ENCODE peak calls at places on chromosomes 16 and 17, in six cellular contexts. O, D, I, X, G and J are unnamed samples. For H3K36me3, the result is how much of the 10 kb centered on the place peaks cover.

GRCh38 chr17:15485045-15485444 is 17.6 kb upstream of the CDRT4 start:
- DNase-seq in O (no peak), D (no peak), I (no peak), X (no peak), G (no peak), J (no peak)

GRCh38 chr16:1667271-1667670 is 10.8 kb upstream of the JPT2 start:
- DNase-seq in O (no peak), D (no peak), I (no peak), X (no peak), G (no peak), J (no peak)

GRCh38 chr16:85583491-85584181 is 29.5 kb upstream of the GSE1 start:
- DNase-seq in O (no peak), D (no peak), I (peak), X (no peak), G (no peak), J (no peak)

GRCh38 chr16:5025171-5025632 is 8.5 kb downstream of the NAGPA start:
- DNase-seq in O (no peak), D (no peak), I (no peak), X (peak), G (no peak), J (peak)

GRCh38 chr16:50399411-50399810 is 30.6 kb upstream of the BRD7 start:
- DNase-seq in O (no peak), D (no peak), I (no peak), X (no peak), G (no peak), J (no peak)

GRCh38 chr17:160336-160735 is 21.1 kb downstream of the DOC2B start:
- DNase-seq in O (no peak), D (no peak), I (no peak), X (no peak), G (no peak), J (no peak)

GRCh38 chr16:25264599-25264998 is 7.0 kb upstream of the ZKSCAN2 start:
- DNase-seq in O (no peak), D (no peak), I (peak), X (no peak), G (peak), J (no peak)

GRCh38 chr17:68868708-68869107 is 86.5 kb downstream of the ABCA8 start:
- DNase-seq in O (no peak), D (no peak), I (peak), X (no peak), G (no peak), J (no peak)

GRCh38 chr16:29821663-29822115 is 1.4 kb downstream of the MVP start:
- DNase-seq in O (no peak), D (no peak), I (peak), X (no peak), G (no peak), J (no peak)

GRCh38 chr17:6231886-6232767 is 161.9 kb downstream of the WSCD1 start:
- DNase-seq in O (no peak), D (no peak), I (peak), X (no peak), G (no peak), J (no peak)

GRCh38 chr17:42679001-42679491 is 2.3 kb upstream of the PLEKHH3 start:
- DNase-seq in O (peak), D (no peak), I (peak), X (peak), G (peak), J (peak)

GRCh38 chr16:19410435-19411153 is 7.1 kb upstream of the TMC5 start:
- DNase-seq in O (no peak), D (no peak), I (no peak), X (no peak), G (no peak), J (no peak)

GRCh38 chr16:22291860-22292692 is 5.1 kb upstream of the POLR3E start:
- DNase-seq in O (no peak), D (no peak), I (no peak), X (no peak), G (no peak), J (no peak)

GRCh38 chr16:65285128-65286120 is 163.6 kb upstream of the CDH11 start:
- DNase-seq in O (no peak), D (no peak), I (peak), X (no peak), G (no peak), J (peak)

GRCh38 chr17:44084131-44084538 is 13.6 kb downstream of the G6PC3 start:
- DNase-seq in O (no peak), D (no peak), I (no peak), X (peak), G (peak), J (no peak)

GRCh38 chr17:62398891-62399290 is 18.5 kb downstream of the EFCAB3 start:
- DNase-seq in O (no peak), D (no peak), I (no peak), X (no peak), G (no peak), J (no peak)

DNA sequence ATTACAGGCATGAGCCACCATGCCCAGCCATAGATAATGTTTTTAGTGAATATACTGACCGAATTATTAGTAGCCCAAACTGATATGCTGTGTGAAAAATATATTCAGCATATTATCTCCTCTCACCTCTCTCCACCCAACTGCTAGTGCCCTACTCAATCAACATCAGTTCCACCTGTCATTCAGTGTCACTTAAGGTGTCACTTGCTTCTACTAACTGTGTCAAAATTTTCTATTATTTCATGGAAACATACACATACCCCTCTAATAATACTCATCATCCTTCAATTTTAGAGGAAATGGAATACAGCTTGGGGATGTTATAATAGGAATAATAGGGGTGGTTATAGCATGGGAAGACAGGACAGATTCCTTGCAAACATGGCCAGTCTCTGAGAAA is 12.6 kb downstream of the EFCAB3 start:
- DNase-seq in O (no peak), D (no peak), I (no peak), X (no peak), G (no peak), J (no peak)
- H3K27ac ChIP-seq in O (no peak), D (no peak), I (no peak), X (no peak), G (no peak), J (no peak)

DNA sequence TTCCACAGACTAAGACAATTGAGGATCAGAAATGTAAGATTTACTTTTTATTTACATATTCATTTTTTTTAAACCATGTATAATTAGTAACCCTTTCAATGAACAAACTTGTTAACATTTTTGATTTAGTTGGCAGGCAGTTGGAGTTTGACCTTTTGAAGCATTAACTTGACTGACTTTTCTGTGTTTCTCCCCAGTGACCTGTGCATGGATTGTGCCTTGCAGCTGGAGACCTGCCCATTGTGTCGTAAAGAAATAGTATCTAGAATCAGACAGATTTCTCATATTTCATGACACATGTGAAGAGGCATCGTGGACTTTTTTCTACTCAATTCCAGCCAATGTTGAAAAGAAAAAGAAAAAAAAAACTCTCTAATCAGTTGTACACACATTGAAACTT is 6.4 kb upstream of the ARL2BP start:
- DNase-seq in O (no peak), D (no peak), I (no peak), X (no peak), G (no peak), J (no peak)
- H3K36me3 ChIP-seq in O (under half), D (under half), I (under half), X (half or more), G (under half), J (half or more)

GRCh38 chr16:69726313-69727060 is at the start of gene NQO1:
- DNase-seq in O (peak), D (peak), I (peak), X (peak), G (peak), J (peak)
- H3K27ac ChIP-seq in O (peak), D (peak), I (peak), X (peak), G (peak), J (peak)

GRCh38 chr17:81907219-81908145 is 3.7 kb downstream of the PCYT2 start:
- DNase-seq in O (no peak), D (no peak), I (no peak), X (no peak), G (no peak), J (no peak)
- H3K36me3 ChIP-seq in O (under half), D (half or more), I (under half), X (under half), G (half or more), J (under half)

DNA sequence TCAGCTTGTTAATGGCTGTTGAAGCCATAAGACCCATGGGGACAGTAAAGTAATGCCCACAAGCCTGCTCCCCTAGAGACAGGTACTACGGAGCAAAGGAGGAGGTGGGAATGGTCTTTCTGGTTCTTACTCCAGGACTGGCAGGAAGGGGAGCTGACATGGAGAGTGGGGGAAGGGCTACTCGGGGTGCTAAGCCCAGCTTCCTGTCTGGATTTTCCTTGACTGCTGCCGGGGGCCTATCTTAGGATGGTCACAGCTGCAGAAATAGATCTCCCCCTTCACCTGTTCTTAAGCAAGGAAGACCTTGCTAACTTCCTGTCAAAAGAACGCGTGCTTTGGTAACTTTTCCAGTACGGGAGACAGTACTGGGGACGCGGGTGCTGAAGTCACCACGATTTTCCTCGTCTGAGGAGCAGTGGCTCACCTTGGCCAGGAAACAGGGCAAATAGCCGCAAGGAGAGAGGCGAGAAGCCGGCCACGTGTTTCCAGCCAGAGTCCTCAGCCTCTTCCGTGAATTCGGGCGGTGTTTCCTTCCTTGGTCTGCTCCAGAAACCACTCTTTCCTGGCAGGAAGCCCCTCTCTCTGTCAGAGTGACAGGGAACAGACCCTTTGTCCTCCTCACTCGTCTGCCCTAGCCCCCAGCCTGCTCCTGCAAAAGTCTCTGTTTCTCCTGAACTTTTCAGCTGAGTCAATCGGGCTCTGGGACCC is 656 bp upstream of the PRR29 start:
- DNase-seq in O (peak), D (no peak), I (no peak), X (no peak), G (no peak), J (peak)
- H3K27ac ChIP-seq in O (no peak), D (no peak), I (no peak), X (no peak), G (no peak), J (peak)

GRCh38 chr16:75629132-75629531 is 6.1 kb upstream of the ADAT1 start:
- DNase-seq in O (no peak), D (no peak), I (no peak), X (no peak), G (no peak), J (no peak)

GRCh38 chr16:75628351-75628750 is 5.3 kb upstream of the ADAT1 start:
- DNase-seq in O (no peak), D (no peak), I (no peak), X (no peak), G (no peak), J (no peak)

GRCh38 chr16:75627856-75628255 is 4.8 kb upstream of the ADAT1 start:
- DNase-seq in O (no peak), D (no peak), I (peak), X (no peak), G (no peak), J (no peak)

GRCh38 chr16:75632857-75633256 is 9.8 kb upstream of the ADAT1 start:
- DNase-seq in O (no peak), D (no peak), I (no peak), X (no peak), G (no peak), J (no peak)
- H3K36me3 ChIP-seq in O (half or more), D (half or more), I (under half), X (half or more), G (half or more), J (half or more)